ENCODE peak calls at places on chromosomes 2 and 18, in six cellular contexts. G, I, P, J, R and C are unnamed samples.

GRCh38 chr2:73257425-73258125 is 23.5 kb downstream of the CCT7 start:
- DNase-seq in R (no peak), P (no peak), J (no peak), G (peak; percentile 64), I (no peak), C (no peak)

GRCh38 chr2:73112913-73113633 is at the start of gene RAB11FIP5:
- DNase-seq in G (peak; percentile 95), P (peak; percentile 87), J (no peak), I (peak; percentile 92), R (peak; percentile 93), C (peak; percentile 32)

GRCh38 chr2:155310589-155310988 is 612.1 kb downstream of the KCNJ3 start:
- DNase-seq in I (no peak), R (peak; percentile 17), P (no peak), J (no peak), G (no peak), C (no peak)

GRCh38 chr2:109125595-109126500 is 3.2 kb upstream of the SH3RF3 start:
- DNase-seq in I (peak; percentile 47), P (no peak), R (peak; percentile 92), G (peak; percentile 95), J (peak; percentile 95), C (peak; percentile 95)

GRCh38 chr2:31151501-31151900 is 13.3 kb upstream of the GALNT14 start:
- DNase-seq in I (no peak), J (no peak), G (peak; percentile 71), P (no peak), R (no peak), C (no peak)

GRCh38 chr2:120104002-120104467 is 91.2 kb downstream of the EPB41L5 start:
- DNase-seq in G (peak; percentile 39), R (peak; percentile 95), J (peak; percentile 59), I (no peak), P (no peak), C (peak; percentile 28)

GRCh38 chr2:188598551-188598950 is 306.9 kb downstream of the GULP1 start:
- DNase-seq in P (no peak), I (no peak), G (no peak), R (no peak), J (no peak), C (no peak)

GRCh38 chr2:239644016-239644415 is 243.2 kb upstream of the HDAC4 start:
- DNase-seq in J (no peak), I (no peak), R (peak; percentile 8), P (no peak), G (peak; percentile 14), C (no peak)

GRCh38 chr2:226664140-226664539 is 135.5 kb downstream of the IRS1 start:
- DNase-seq in P (no peak), I (peak; percentile 91), R (no peak), J (no peak), G (no peak), C (no peak)

GRCh38 chr2:46859482-46859881 is 56.1 kb downstream of the MCFD2 start:
- DNase-seq in J (no peak), P (peak; percentile 25), G (no peak), R (no peak), I (no peak), C (no peak)

GRCh38 chr2:155442755-155443372 is 744.4 kb downstream of the KCNJ3 start:
- DNase-seq in I (no peak), P (no peak), R (no peak), G (no peak), J (no peak), C (no peak)

GRCh38 chr2:126239560-126239959 is 416.4 kb upstream of the GYPC start:
- DNase-seq in G (no peak), P (no peak), J (no peak), R (no peak), I (no peak), C (no peak)

GRCh38 chr2:177392373-177393246 is at the start of gene AGPS:
- DNase-seq in R (peak; percentile 88), P (peak; percentile 85), G (peak; percentile 94), I (peak; percentile 94), J (no peak), C (no peak)

GRCh38 chr2:222105046-222105445 is 193.8 kb downstream of the PAX3 start:
- DNase-seq in P (no peak), J (no peak), I (no peak), R (no peak), G (no peak), C (no peak)

GRCh38 chr2:94923196-94923595 is 52.0 kb downstream of the TEKT4 start:
- DNase-seq in J (no peak), G (no peak), I (no peak), R (no peak), P (no peak), C (peak; percentile 16)

GRCh38 chr2:102155703-102156515 is 13.4 kb downstream of the IL1R1 start:
- DNase-seq in G (no peak), I (no peak), J (no peak), P (no peak), R (peak; percentile 79), C (no peak)

GRCh38 chr2:231530099-231531085 is at the start of gene NMUR1:
- DNase-seq in I (peak; percentile 90), P (peak; percentile 63), R (peak; percentile 60), J (no peak), G (peak; percentile 95), C (no peak)

GRCh38 chr18:48945953-48946217 is 4.9 kb downstream of the SMAD7 start:
- DNase-seq in I (no peak), G (peak; percentile 34), J (no peak), R (no peak), P (no peak), C (no peak)

GRCh38 chr2:173187911-173188788 is 112.5 kb downstream of the MAP3K20 start:
- DNase-seq in R (peak; percentile 79), P (no peak), J (no peak), G (no peak), I (no peak), C (no peak)

GRCh38 chr2:183078467-183079334 is at the start of gene DUSP19:
- DNase-seq in R (peak; percentile 93), G (peak; percentile 89), I (peak; percentile 85), P (peak; percentile 86), J (no peak), C (peak; percentile 66)

GRCh38 chr2:224040753-224041152 is 1.7 kb upstream of the SERPINE2 start:
- DNase-seq in G (no peak), R (no peak), P (no peak), J (no peak), I (no peak), C (no peak)

DNA sequence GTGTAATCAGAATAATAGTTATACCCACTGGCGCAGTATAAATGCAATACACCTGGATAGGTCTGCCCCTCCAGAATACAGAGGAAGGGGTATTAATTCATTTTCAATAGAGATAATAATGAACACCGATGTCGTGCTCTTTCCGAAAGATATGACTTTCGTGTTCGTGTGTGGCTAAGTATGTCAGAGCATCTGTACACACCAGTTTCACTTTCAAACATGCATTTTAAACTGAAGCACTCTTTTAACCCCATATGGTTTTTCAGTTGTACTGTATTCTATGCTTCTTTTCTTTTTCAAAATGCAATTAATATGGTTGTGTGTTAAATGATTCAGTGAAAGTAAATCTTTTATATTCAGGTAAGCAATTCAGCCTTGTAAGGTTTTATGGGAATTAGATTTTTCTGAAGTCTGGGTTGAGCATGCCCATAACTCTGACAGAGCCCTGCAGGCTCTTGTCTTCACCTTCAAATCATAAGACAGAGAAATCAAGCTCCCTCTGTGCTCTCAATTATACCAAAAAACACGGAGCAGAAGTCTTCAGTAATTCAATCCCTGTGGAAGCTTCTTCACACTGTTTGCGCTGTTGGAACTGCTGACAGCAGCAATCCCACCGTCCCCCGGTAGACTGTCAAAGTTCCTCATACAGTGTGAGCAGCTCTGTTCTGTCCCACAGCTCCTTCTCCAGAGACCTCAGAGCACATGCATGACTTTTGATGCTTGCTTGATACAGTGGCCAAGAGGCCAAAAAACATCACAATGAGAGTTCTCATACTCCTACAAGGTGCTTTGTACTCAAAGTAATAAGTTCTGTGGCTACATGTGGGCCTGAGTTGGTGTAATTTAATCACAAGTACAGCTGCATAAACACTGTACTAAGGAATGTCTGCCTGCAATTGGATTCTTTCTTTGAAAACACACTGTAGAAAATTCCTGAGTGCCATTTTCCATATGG is 186.9 kb downstream of the ZNF521 start:
- DNase-seq in I (no peak), G (no peak), J (peak; percentile 34), P (no peak), R (peak; percentile 59), C (no peak)
- H3K4me3 ChIP-seq in I (peak overlapping the region; percentile 11), G (peak overlapping the region; percentile 68), J (peak overlapping the region; percentile 26), P (peak overlapping the region; percentile 29), R (peak overlapping the region; percentile 26), C (no peak overlapping the region)

DNA sequence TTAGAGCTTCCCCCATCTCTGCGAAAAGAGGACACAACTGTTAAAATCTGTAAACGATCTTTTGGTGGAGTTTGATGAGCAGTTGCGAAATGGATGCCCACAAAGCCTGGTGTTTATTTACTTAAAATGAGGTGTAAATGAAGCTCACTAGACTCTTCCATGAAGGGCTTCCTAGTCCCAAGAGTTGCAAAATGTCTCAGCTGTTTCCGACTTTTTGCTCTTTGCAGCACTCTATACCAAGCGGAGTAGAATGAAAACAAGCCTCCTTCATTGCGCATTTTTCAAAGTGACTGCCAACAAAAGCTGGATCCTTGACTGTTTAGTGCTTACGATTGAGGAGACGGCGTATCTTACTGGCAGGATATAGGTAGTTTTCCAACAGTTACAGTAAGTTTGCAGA is 43.0 kb downstream of the COLEC12 start:
- DNase-seq in P (no peak), J (no peak), G (no peak), I (no peak), R (peak; percentile 58), C (no peak)
- H3K4me3 ChIP-seq in P (no peak overlapping the region), J (no peak overlapping the region), G (peak overlapping the region; percentile 57), I (no peak overlapping the region), R (peak overlapping the region; percentile 28), C (no peak overlapping the region)

DNA sequence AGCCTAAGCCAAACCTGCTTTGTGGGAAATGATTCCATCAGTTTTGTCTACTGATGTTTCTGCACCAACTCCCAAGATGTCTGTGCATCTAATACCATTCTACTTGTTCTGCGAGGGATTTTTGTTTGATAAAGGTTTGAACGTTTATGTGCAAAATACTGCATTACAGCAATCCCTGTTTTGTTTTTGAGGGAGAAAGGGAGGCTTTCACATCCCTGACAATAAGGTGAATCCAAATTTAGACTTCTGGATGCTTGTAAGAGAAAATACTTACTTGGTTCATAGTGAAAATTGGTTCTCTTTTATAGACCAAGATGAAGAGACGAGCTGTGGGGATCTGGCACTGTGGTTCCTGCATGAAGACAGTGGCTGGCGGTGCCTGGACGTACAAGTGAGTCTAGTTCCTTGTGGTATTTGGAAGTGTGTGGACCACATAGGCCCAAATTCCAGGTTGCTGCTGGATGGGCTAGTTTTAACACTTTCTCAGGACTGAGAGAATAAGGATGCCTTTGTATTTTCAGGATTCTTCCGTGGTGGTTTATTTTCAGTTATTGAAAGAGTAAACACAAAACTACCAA is 1.1 kb downstream of the RPL37A start:
- DNase-seq in R (no peak), I (no peak), P (no peak), G (no peak), J (no peak), C (no peak)
- H3K4me3 ChIP-seq in R (peak overlapping the region; percentile 94), I (peak overlapping the region; percentile 63), P (peak overlapping the region; percentile 65), G (peak overlapping the region; percentile 98), J (peak overlapping the region; percentile 90), C (peak overlapping the region; percentile 46)

GRCh38 chr18:65752625-65753325 is 2.0 kb downstream of the CDH7 start:
- DNase-seq in J (no peak), P (no peak), G (peak; percentile 37), R (no peak), I (no peak), C (no peak)

GRCh38 chr18:65751145-65752085 is 603 bp downstream of the CDH7 start:
- DNase-seq in G (peak; percentile 55), J (no peak), P (no peak), R (peak; percentile 0), I (peak; percentile 67), C (no peak)

GRCh38 chr18:65749881-65750280 is 931 bp upstream of the CDH7 start:
- DNase-seq in R (peak; percentile 1), P (no peak), G (no peak), J (no peak), I (no peak), C (no peak)

GRCh38 chr18:65748321-65748720 is 2.5 kb upstream of the CDH7 start:
- DNase-seq in G (no peak), J (no peak), R (no peak), P (no peak), I (no peak), C (no peak)

GRCh38 chr18:65750421-65751144 is at the start of gene CDH7:
- DNase-seq in J (no peak), I (peak; percentile 67), G (peak; percentile 27), P (no peak), R (peak; percentile 4), C (no peak)
- H3K4me3 ChIP-seq in J (no peak within 1 kb of the TSS), I (no peak within 1 kb of the TSS), G (no peak within 1 kb of the TSS), P (no peak within 1 kb of the TSS), R (no peak within 1 kb of the TSS), C (no peak within 1 kb of the TSS)